ENCODE peak calls at places on chromosomes 5 and 9, in four cellular contexts. U is iPS-NIHi11; F is amniotic stem cell; L is stimulated activated CD4-positive, alpha-beta T cell treated with anti-CD3 and anti-CD28 coated beads, TNF-alpha, amount 100 ng/mL, for 4 hours. C is an unnamed sample.
A peak's percentile ranks its signal among the peaks of the same experiment; 100 is the strongest.

GRCh38 chr5:14107536-14107935 is 35.6 kb upstream of the TRIO start:
- DNase-seq in L (no peak), U (no peak), F (no peak), C (no peak)

GRCh38 chr5:157740211-157740610 is 3.3 kb upstream of the LSM11 start:
- DNase-seq in F (no peak), U (peak; percentile 70), L (no peak), C (no peak)

GRCh38 chr5:21070871-21071270 is 1082.9 kb upstream of the CDH18 start:
- DNase-seq in U (no peak), F (no peak), L (no peak), C (no peak)

GRCh38 chr9:78324068-78324650 is 27.2 kb downstream of the PSAT1 start:
- DNase-seq in F (no peak), L (no peak), U (no peak), C (no peak)

GRCh38 chr5:36222620-36223019 is 19.1 kb downstream of the NADK2 start:
- DNase-seq in U (no peak), L (no peak), F (no peak), C (no peak)

GRCh38 chr5:169050146-169050571 is 250.8 kb downstream of the SLIT3 start:
- DNase-seq in F (no peak), L (no peak), U (no peak), C (no peak)

GRCh38 chr5:112978836-112979235 is 2.2 kb downstream of the DCP2 start:
- DNase-seq in F (no peak), L (no peak), U (no peak), C (peak; percentile 17)

GRCh38 chr5:125233944-125234343 is 487.5 kb upstream of the ZNF608 start:
- DNase-seq in F (no peak), L (no peak), U (no peak), C (no peak)

GRCh38 chr5:110899566-110900412 is 161.0 kb downstream of the SLC25A46 start:
- DNase-seq in F (no peak), U (no peak), L (no peak), C (no peak)